ENCODE peak calls at places on chromosomes 3 and 15, in seven cellular contexts. G, H, R, S, L, D and P are unnamed samples.

GRCh38 chr15:70491641-70492040 is 271.7 kb downstream of the UACA start:
- DNase-seq in H (no peak), G (peak), L (no peak), R (no peak), D (no peak), S (no peak), P (no peak)

GRCh38 chr15:60591491-60592385 is 112.8 kb upstream of the ICE2 start:
- DNase-seq in R (no peak), D (peak), L (no peak), G (peak), H (peak), S (no peak), P (peak)

GRCh38 chr15:32957219-32957618 is 237.3 kb downstream of the FMN1 start:
- DNase-seq in H (no peak), S (no peak), D (no peak), G (no peak), L (no peak), R (no peak), P (no peak)

GRCh38 chr15:51312132-51312531 is 26.3 kb downstream of the CYP19A1 start:
- DNase-seq in R (peak), G (no peak), D (peak), H (no peak), S (no peak), L (peak), P (no peak)

GRCh38 chr15:27861171-27861570 is 237.9 kb downstream of the OCA2 start:
- DNase-seq in G (no peak), S (no peak), R (no peak), D (no peak), L (no peak), H (no peak), P (no peak)

GRCh38 chr15:67043939-67044771 is 21.2 kb upstream of the SMAD3 start:
- DNase-seq in G (no peak), D (peak), L (peak), H (no peak), S (no peak), R (peak), P (no peak)

GRCh38 chr3:52216585-52217408 is 8.6 kb downstream of the TLR9 start:
- DNase-seq in R (no peak), G (peak), D (peak), L (peak), H (no peak), S (no peak), P (no peak)

GRCh38 chr3:113685956-113686721 is 10.3 kb downstream of the USF3 start:
- DNase-seq in D (peak), S (no peak), G (peak), H (no peak), R (no peak), L (peak), P (no peak)

GRCh38 chr3:138470687-138471086 is 36.3 kb downstream of the ESYT3 start:
- DNase-seq in H (no peak), S (no peak), R (no peak), L (no peak), D (no peak), G (no peak), P (no peak)

GRCh38 chr15:70519004-70519365 is 244.4 kb downstream of the UACA start:
- DNase-seq in G (no peak), H (no peak), S (no peak), D (no peak), L (no peak), R (no peak), P (no peak)

GRCh38 chr3:12318758-12319621 is 30.1 kb downstream of the PPARG start:
- DNase-seq in H (no peak), R (no peak), G (no peak), S (no peak), D (no peak), L (peak), P (no peak)

GRCh38 chr3:42204867-42205599 is 61.0 kb downstream of the CCK start:
- DNase-seq in S (no peak), R (no peak), G (no peak), D (no peak), H (no peak), L (no peak), P (no peak)

GRCh38 chr15:76310470-76311070 is 699 bp downstream of the ETFA start:
- DNase-seq in R (no peak), G (peak), S (no peak), H (no peak), L (peak), D (peak), P (peak)

GRCh38 chr15:41978534-41978933 is 6.2 kb upstream of the EHD4 start:
- DNase-seq in R (no peak), G (no peak), S (no peak), L (no peak), D (no peak), H (no peak), P (no peak)

GRCh38 chr3:123148772-123149171 is 53.0 kb upstream of the SEC22A start:
- DNase-seq in G (no peak), H (no peak), R (no peak), D (no peak), S (no peak), L (no peak), P (no peak)

GRCh38 chr3:186200746-186201145 is 91.9 kb upstream of the ETV5 start:
- DNase-seq in D (no peak), S (no peak), R (no peak), H (no peak), L (no peak), G (no peak), P (no peak)

GRCh38 chr3:96814581-96815567 is at the start of gene EPHA6:
- DNase-seq in H (peak), D (no peak), R (no peak), L (no peak), S (no peak), G (peak), P (peak)

GRCh38 chr3:34405159-34405558 is 606.7 kb downstream of the PDCD6IP start:
- DNase-seq in H (no peak), D (no peak), R (no peak), S (no peak), G (no peak), L (no peak), P (no peak)

GRCh38 chr3:110550511-110550910 is 521.1 kb upstream of the NECTIN3 start:
- DNase-seq in G (no peak), H (no peak), L (no peak), R (no peak), D (no peak), S (no peak), P (no peak)

GRCh38 chr15:32990071-32990470 is 204.4 kb downstream of the FMN1 start:
- DNase-seq in S (no peak), G (no peak), L (no peak), H (no peak), R (no peak), D (no peak), P (no peak)

GRCh38 chr15:95512906-95513305 is 817.6 kb upstream of the NR2F2 start:
- DNase-seq in S (no peak), R (no peak), G (no peak), L (no peak), H (no peak), D (no peak), P (no peak)

GRCh38 chr3:8557298-8557697 is 55.7 kb downstream of the LMCD1 start:
- DNase-seq in S (no peak), L (peak), H (no peak), D (no peak), G (no peak), R (no peak), P (no peak)

GRCh38 chr3:179544981-179545645 is 17.6 kb upstream of the ACTL6A start:
- DNase-seq in G (no peak), H (no peak), S (no peak), L (peak), D (peak), R (peak), P (no peak)